ENCODE peak calls at places on chromosome 3, in ten cellular contexts. K is epithelial cell of esophagus; W is GM23338; X is IMR-90; O is vagina; L is CD8-positive, alpha-beta T cell; E is GM13976; B is hepatocyte; G is cardiac fibroblast; Y is natural killer cell. S is an unnamed sample.

GRCh38 chr3:178907081-178907480 is 164.5 kb downstream of the ZMAT3 start:
- DNase-seq in K (no peak), W (no peak), X (no peak), O (no peak), L (no peak), E (no peak), B (no peak), G (peak), Y (no peak), S (no peak)

GRCh38 chr3:104856743-104857142 is 510.0 kb upstream of the ALCAM start:
- DNase-seq in K (peak), W (peak), X (peak), O (no peak), L (no peak), E (no peak), B (no peak), G (no peak), Y (no peak), S (no peak)

GRCh38 chr3:171251842-171252241 is 208.4 kb downstream of the TNIK start:
- DNase-seq in K (no peak), W (no peak), X (no peak), O (no peak), L (no peak), E (no peak), B (no peak), G (peak), Y (no peak), S (no peak)

GRCh38 chr3:177358085-177358967 is 161.0 kb upstream of the TBL1XR1 start:
- DNase-seq in K (peak), W (peak), X (peak), O (no peak), L (peak), E (peak), B (peak), G (peak), Y (peak), S (peak)

GRCh38 chr3:43768594-43768993 is 77.9 kb downstream of the ABHD5 start:
- DNase-seq in K (peak), W (no peak), X (peak), O (no peak), L (no peak), E (no peak), B (no peak), G (peak), Y (no peak), S (no peak)

GRCh38 chr3:129365296-129365695 is 63.1 kb downstream of the EFCAB12 start:
- DNase-seq in K (no peak), W (no peak), X (no peak), O (no peak), L (no peak), E (no peak), B (no peak), G (no peak), Y (no peak), S (no peak)

GRCh38 chr3:195249057-195249770 is 21.7 kb downstream of the XXYLT1 start:
- DNase-seq in K (no peak), W (no peak), X (no peak), O (peak), L (no peak), E (no peak), B (no peak), G (no peak), Y (peak), S (no peak)

GRCh38 chr3:172305552-172305951 is 142.7 kb downstream of the GHSR start:
- DNase-seq in K (peak), W (no peak), X (peak), O (no peak), L (no peak), E (no peak), B (peak), G (peak), Y (no peak), S (no peak)

GRCh38 chr3:188744166-188744565 is 427.6 kb upstream of the TPRG1 start:
- DNase-seq in K (no peak), W (no peak), X (no peak), O (no peak), L (no peak), E (no peak), B (no peak), G (no peak), Y (no peak), S (no peak)

GRCh38 chr3:134355416-134355815 is 18.8 kb downstream of the AMOTL2 start:
- DNase-seq in K (no peak), W (no peak), X (no peak), O (no peak), L (no peak), E (no peak), B (no peak), G (no peak), Y (no peak), S (no peak)

GRCh38 chr3:195450731-195451229 is 8.0 kb upstream of the ACAP2 start:
- DNase-seq in K (peak), W (no peak), X (peak), O (no peak), L (no peak), E (no peak), B (peak), G (peak), Y (no peak), S (no peak)

GRCh38 chr3:95280711-95281352 is 1218.0 kb downstream of the NSUN3 start:
- DNase-seq in K (peak), W (no peak), X (no peak), O (no peak), L (no peak), E (no peak), B (no peak), G (peak), Y (no peak), S (no peak)

GRCh38 chr3:33716227-33716626 is 1.8 kb downstream of the CLASP2 start:
- DNase-seq in K (peak), W (no peak), X (no peak), O (no peak), L (no peak), E (no peak), B (no peak), G (no peak), Y (no peak), S (no peak)

GRCh38 chr3:156356537-156357363 is 198.2 kb downstream of the SSR3 start:
- DNase-seq in K (no peak), W (no peak), X (peak), O (no peak), L (no peak), E (no peak), B (no peak), G (no peak), Y (no peak), S (no peak)

GRCh38 chr3:64440498-64440897 is 215.2 kb upstream of the PRICKLE2 start:
- DNase-seq in K (peak), W (no peak), X (peak), O (no peak), L (no peak), E (no peak), B (peak), G (peak), Y (no peak), S (no peak)

GRCh38 chr3:53084310-53085001 is 38.6 kb upstream of the SFMBT1 start:
- DNase-seq in K (peak), W (no peak), X (no peak), O (no peak), L (no peak), E (no peak), B (peak), G (no peak), Y (no peak), S (no peak)

GRCh38 chr3:119378259-119378658 is 84.1 kb downstream of the ARHGAP31 start:
- DNase-seq in K (no peak), W (no peak), X (no peak), O (no peak), L (no peak), E (no peak), B (no peak), G (no peak), Y (no peak), S (no peak)

GRCh38 chr3:171282041-171282440 is 178.2 kb downstream of the TNIK start:
- DNase-seq in K (no peak), W (no peak), X (peak), O (no peak), L (no peak), E (no peak), B (no peak), G (peak), Y (no peak), S (no peak)

GRCh38 chr3:161221881-161222600 is 930 bp downstream of the NMD3 start:
- DNase-seq in K (peak), W (no peak), X (peak), O (no peak), L (no peak), E (no peak), B (peak), G (peak), Y (no peak), S (no peak)

GRCh38 chr3:105594219-105594618 is 227.5 kb downstream of the ALCAM start:
- DNase-seq in K (peak), W (no peak), X (peak), O (no peak), L (no peak), E (no peak), B (no peak), G (peak), Y (no peak), S (no peak)

GRCh38 chr3:193903976-193904375 is 232.0 kb upstream of the HES1 start:
- DNase-seq in K (no peak), W (no peak), X (no peak), O (peak), L (no peak), E (no peak), B (no peak), G (no peak), Y (no peak), S (no peak)

GRCh38 chr3:27905625-27906024 is 183.5 kb upstream of the EOMES start:
- DNase-seq in K (no peak), W (no peak), X (no peak), O (no peak), L (peak), E (no peak), B (no peak), G (no peak), Y (peak), S (no peak)

GRCh38 chr3:20043398-20043797 is 3.2 kb downstream of the KAT2B start:
- DNase-seq in K (no peak), W (no peak), X (no peak), O (no peak), L (peak), E (peak), B (peak), G (peak), Y (peak), S (peak)

GRCh38 chr3:66488492-66488891 is 12.3 kb downstream of the LRIG1 start:
- DNase-seq in K (no peak), W (no peak), X (no peak), O (no peak), L (no peak), E (no peak), B (no peak), G (no peak), Y (no peak), S (no peak)

GRCh38 chr3:111864821-111865656 is 6.0 kb downstream of the PHLDB2 start:
- DNase-seq in K (no peak), W (no peak), X (peak), O (no peak), L (no peak), E (no peak), B (peak), G (peak), Y (no peak), S (no peak)

GRCh38 chr3:156516284-156516683 is 38.6 kb downstream of the SSR3 start:
- DNase-seq in K (no peak), W (no peak), X (no peak), O (no peak), L (no peak), E (no peak), B (no peak), G (peak), Y (no peak), S (no peak)

GRCh38 chr3:170470063-170471006 is 51.7 kb downstream of the CLDN11 start:
- DNase-seq in K (no peak), W (no peak), X (peak), O (no peak), L (no peak), E (no peak), B (no peak), G (peak), Y (no peak), S (no peak)

GRCh38 chr3:6779140-6779539 is 81.8 kb upstream of the GRM7 start:
- DNase-seq in K (no peak), W (no peak), X (no peak), O (no peak), L (no peak), E (no peak), B (no peak), G (no peak), Y (no peak), S (no peak)
- TF ChIP-seq CTCF in K (no peak), W (no peak), X (no peak), O (no peak), L (no peak), E (no peak), B (no peak), G (no peak), Y (no peak), S (no peak)

GRCh38 chr3:55721716-55722484 is 234.8 kb upstream of the WNT5A start:
- DNase-seq in K (peak), W (peak), X (peak), O (no peak), L (no peak), E (peak), B (peak), G (peak), Y (no peak), S (no peak)

GRCh38 chr3:55719508-55719907 is 232.4 kb upstream of the WNT5A start:
- DNase-seq in K (no peak), W (no peak), X (no peak), O (no peak), L (no peak), E (no peak), B (no peak), G (no peak), Y (no peak), S (no peak)

GRCh38 chr3:55718956-55719355 is 231.8 kb upstream of the WNT5A start:
- DNase-seq in K (no peak), W (no peak), X (no peak), O (no peak), L (no peak), E (no peak), B (no peak), G (no peak), Y (no peak), S (no peak)

GRCh38 chr3:55718475-55718874 is 231.4 kb upstream of the WNT5A start:
- DNase-seq in K (no peak), W (no peak), X (peak), O (no peak), L (no peak), E (no peak), B (no peak), G (peak), Y (no peak), S (no peak)

GRCh38 chr3:55720614-55721013 is 233.5 kb upstream of the WNT5A start:
- DNase-seq in K (peak), W (peak), X (peak), O (no peak), L (no peak), E (peak), B (peak), G (peak), Y (no peak), S (no peak)
- TF ChIP-seq CTCF in K (peak), W (peak), X (peak), O (no peak), L (no peak), E (peak), B (peak), G (peak), Y (no peak), S (no peak)

GRCh38 chr3:132003685-132004084 is 31.1 kb downstream of the CPNE4 start:
- DNase-seq in K (no peak), W (no peak), X (no peak), O (no peak), L (no peak), E (no peak), B (no peak), G (no peak), Y (no peak), S (no peak)

GRCh38 chr3:132007617-132008016 is 27.2 kb downstream of the CPNE4 start:
- DNase-seq in K (no peak), W (no peak), X (no peak), O (no peak), L (no peak), E (no peak), B (no peak), G (no peak), Y (no peak), S (no peak)

GRCh38 chr3:132008841-132009638 is 25.8 kb downstream of the CPNE4 start:
- DNase-seq in K (no peak), W (no peak), X (no peak), O (no peak), L (no peak), E (no peak), B (no peak), G (no peak), Y (no peak), S (no peak)

GRCh38 chr3:132004571-132004970 is 30.2 kb downstream of the CPNE4 start:
- DNase-seq in K (no peak), W (no peak), X (no peak), O (no peak), L (no peak), E (no peak), B (no peak), G (peak), Y (no peak), S (no peak)

GRCh38 chr3:132006605-132007204 is 28.1 kb downstream of the CPNE4 start:
- DNase-seq in K (peak), W (peak), X (peak), O (no peak), L (no peak), E (peak), B (peak), G (peak), Y (no peak), S (no peak)
- TF ChIP-seq CTCF in K (peak), W (peak), X (peak), O (no peak), L (no peak), E (peak), B (peak), G (peak), Y (no peak), S (no peak)

DNA sequence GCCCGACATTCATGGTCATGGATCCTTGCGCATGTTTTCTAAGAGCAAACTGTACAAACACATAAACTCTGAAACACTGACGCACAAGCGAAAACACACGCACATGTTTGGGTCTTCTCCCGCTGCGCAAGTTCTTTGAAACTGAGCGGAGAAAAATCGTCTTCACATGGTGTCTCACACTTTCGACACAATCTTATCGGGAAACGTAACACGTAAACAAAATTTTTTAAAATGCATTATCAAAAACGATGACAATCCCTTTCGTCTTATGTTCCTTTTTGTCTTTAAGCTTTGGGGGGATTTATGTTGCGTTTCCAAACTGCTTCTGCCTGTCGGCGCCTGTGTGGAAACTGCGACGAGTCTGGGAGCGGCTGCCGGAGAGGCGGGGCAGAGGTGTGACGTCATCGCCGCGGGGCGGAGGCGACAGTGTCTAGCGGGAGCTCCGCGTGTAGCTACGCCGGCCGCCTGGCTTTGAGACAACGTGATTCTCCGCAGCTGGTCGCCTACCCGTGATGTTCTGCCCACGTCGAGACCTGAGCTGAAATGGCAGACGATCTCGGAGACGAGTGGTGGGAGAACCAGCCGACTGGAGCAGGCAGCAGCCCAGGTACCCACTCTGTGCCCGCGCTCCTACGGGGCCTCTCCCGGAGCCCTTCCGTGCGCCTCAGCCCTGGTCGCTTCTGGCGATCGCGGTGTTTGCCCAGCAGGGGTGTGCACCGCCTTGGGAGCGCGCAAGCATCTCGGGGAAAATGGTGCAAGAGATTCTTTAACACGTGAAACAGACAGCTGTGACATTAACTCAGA is at the start of gene CMSS1:
- DNase-seq in K (peak), W (peak), X (peak), O (no peak), L (peak), E (peak), B (peak), G (peak), Y (peak), S (peak)
- TF ChIP-seq CTCF in K (peak), W (no peak), X (peak), O (no peak), L (no peak), E (peak), B (peak), G (peak), Y (no peak), S (no peak)

GRCh38 chr3:45946875-45947274 is 3.6 kb downstream of the CXCR6 start:
- DNase-seq in K (no peak), W (no peak), X (no peak), O (no peak), L (no peak), E (no peak), B (no peak), G (no peak), Y (no peak), S (no peak)

GRCh38 chr3:45948409-45948808 is 5.1 kb downstream of the CXCR6 start:
- DNase-seq in K (no peak), W (no peak), X (peak), O (no peak), L (no peak), E (no peak), B (no peak), G (no peak), Y (no peak), S (no peak)

GRCh38 chr3:45944830-45945620 is 1.8 kb downstream of the CXCR6 start:
- DNase-seq in K (no peak), W (no peak), X (no peak), O (no peak), L (no peak), E (no peak), B (no peak), G (no peak), Y (no peak), S (no peak)

GRCh38 chr3:45947361-45947760 is 4.1 kb downstream of the CXCR6 start:
- DNase-seq in K (no peak), W (no peak), X (peak), O (no peak), L (no peak), E (no peak), B (no peak), G (no peak), Y (no peak), S (no peak)

GRCh38 chr3:45946307-45946706 is 3.0 kb downstream of the CXCR6 start:
- DNase-seq in K (no peak), W (no peak), X (no peak), O (no peak), L (no peak), E (no peak), B (no peak), G (no peak), Y (no peak), S (no peak)
- TF ChIP-seq CTCF in K (no peak), W (no peak), X (no peak), O (no peak), L (no peak), E (peak), B (no peak), G (no peak), Y (no peak), S (no peak)

S was measured in activated B cell treated with CpG ODN at 0.5 μM for 24 hours.